ENCODE peak calls at places on chromosomes 1 and 21, in four cellular contexts. O is GM12878, I is WTC11, F is HepG2. P is an unnamed sample.

GRCh38 chr21:36708512-36709029 is 9.7 kb downstream of the SIM2 start:
- DNase-seq in O (no peak), I (no peak), F (no peak), P (no peak)

GRCh38 chr1:113542221-113542701 is 151.9 kb downstream of the MAGI3 start:
- DNase-seq in O (no peak), I (no peak), F (no peak), P (no peak)

GRCh38 chr1:19033926-19034680 is 77.6 kb upstream of the IFFO2 start:
- DNase-seq in O (no peak), I (peak), F (no peak), P (no peak)

GRCh38 chr1:101960164-101960563 is 36.6 kb downstream of the OLFM3 start:
- DNase-seq in O (no peak), I (no peak), F (no peak), P (no peak)

GRCh38 chr1:9873992-9874391 is 36.1 kb downstream of the CTNNBIP1 start:
- DNase-seq in O (no peak), I (no peak), F (no peak), P (no peak)

GRCh38 chr1:89721351-89721750 is 88.4 kb downstream of the LRRC8C start:
- DNase-seq in O (peak), I (no peak), F (no peak), P (no peak)

GRCh38 chr1:184075040-184076029 is 23.8 kb downstream of the TSEN15 start:
- DNase-seq in O (no peak), I (no peak), F (peak), P (peak)

GRCh38 chr1:165152727-165153126 is 203.8 kb downstream of the LMX1A start:
- DNase-seq in O (no peak), I (peak), F (peak), P (no peak)

GRCh38 chr1:109826930-109827349 is 63.2 kb upstream of the EPS8L3 start:
- DNase-seq in O (no peak), I (no peak), F (no peak), P (peak)

GRCh38 chr1:172477216-172477615 is 33.3 kb upstream of the PIGC start:
- DNase-seq in O (no peak), I (no peak), F (no peak), P (no peak)

GRCh38 chr1:38039386-38039933 is 7.1 kb downstream of the POU3F1 start:
- DNase-seq in O (no peak), I (no peak), F (no peak), P (no peak)

GRCh38 chr1:8560611-8561544 is 243.0 kb downstream of the SLC45A1 start:
- DNase-seq in O (no peak), I (no peak), F (peak), P (peak)

GRCh38 chr1:205583461-205584130 is 48.2 kb downstream of the ELK4 start:
- DNase-seq in O (no peak), I (no peak), F (no peak), P (no peak)

GRCh38 chr1:61098906-61099437 is 16.6 kb downstream of the NFIA start:
- DNase-seq in O (no peak), I (no peak), F (no peak), P (no peak)

GRCh38 chr1:161068306-161069200 is 1.1 kb downstream of the ARHGAP30 start:
- DNase-seq in O (peak), I (no peak), F (no peak), P (no peak)

GRCh38 chr1:160309183-160309535 is 24.2 kb upstream of the PEX19 start:
- DNase-seq in O (no peak), I (no peak), F (no peak), P (no peak)

GRCh38 chr1:236795757-236796719 is 946 bp downstream of the MTR start:
- DNase-seq in O (peak), I (no peak), F (peak), P (no peak)
- TF ChIP-seq SP1 in O (no peak), I (no peak), F (no peak), P (no peak)

GRCh38 chr1:206887701-206888100 is 9.5 kb upstream of the IL24 start:
- DNase-seq in O (no peak), I (no peak), F (no peak), P (no peak)
- TF ChIP-seq CREM in O (no peak), I (no peak), F (no peak), P (no peak)

GRCh38 chr21:42062543-42063022 is 8.5 kb upstream of the UMODL1 start:
- DNase-seq in O (peak), I (no peak), F (no peak), P (no peak)
- TF ChIP-seq SP1 in O (no peak), I (no peak), F (no peak), P (no peak)

GRCh38 chr1:233088613-233089012 is 138.2 kb downstream of the NTPCR start:
- DNase-seq in O (no peak), I (no peak), F (no peak), P (no peak)

GRCh38 chr1:233082778-233083550 is 132.6 kb downstream of the NTPCR start:
- DNase-seq in O (no peak), I (no peak), F (no peak), P (no peak)

GRCh38 chr1:233087001-233087881 is 136.8 kb downstream of the NTPCR start:
- DNase-seq in O (no peak), I (no peak), F (no peak), P (no peak)

GRCh38 chr1:233081686-233082085 is 131.3 kb downstream of the NTPCR start:
- DNase-seq in O (no peak), I (no peak), F (no peak), P (no peak)

DNA sequence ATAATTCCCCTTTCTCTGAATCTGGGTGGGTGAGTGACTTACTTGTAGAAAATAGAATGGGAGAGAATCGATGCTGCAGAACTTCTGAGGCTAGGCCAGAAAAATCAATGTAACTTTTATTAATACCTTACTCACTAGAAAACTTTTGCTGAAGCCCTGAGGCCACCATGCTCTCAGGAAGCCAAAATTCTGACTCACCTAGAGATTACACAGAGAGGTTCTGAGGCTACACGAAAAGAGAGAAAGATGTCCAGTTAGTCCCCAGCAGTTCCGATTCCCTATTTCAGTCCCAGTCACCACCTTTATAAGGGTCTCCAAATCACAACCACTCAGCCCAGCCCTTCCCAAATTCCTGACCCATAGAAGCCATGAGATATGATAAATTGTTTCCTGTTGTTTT is 135.2 kb downstream of the NTPCR start:
- DNase-seq in O (no peak), I (no peak), F (no peak), P (no peak)
- TF ChIP-seq CREM in O (no peak), I (no peak), F (no peak), P (no peak)

GRCh38 chr1:20167126-20167525 is 18.8 kb upstream of the UBXN10 start:
- DNase-seq in O (no peak), I (no peak), F (no peak), P (no peak)

GRCh38 chr1:20169932-20170331 is 16.0 kb upstream of the UBXN10 start:
- DNase-seq in O (no peak), I (no peak), F (no peak), P (no peak)

GRCh38 chr1:20174937-20175666 is 10.8 kb upstream of the UBXN10 start:
- DNase-seq in O (no peak), I (no peak), F (no peak), P (no peak)

GRCh38 chr1:20168547-20169491 is 17.1 kb upstream of the UBXN10 start:
- DNase-seq in O (no peak), I (no peak), F (no peak), P (no peak)

DNA sequence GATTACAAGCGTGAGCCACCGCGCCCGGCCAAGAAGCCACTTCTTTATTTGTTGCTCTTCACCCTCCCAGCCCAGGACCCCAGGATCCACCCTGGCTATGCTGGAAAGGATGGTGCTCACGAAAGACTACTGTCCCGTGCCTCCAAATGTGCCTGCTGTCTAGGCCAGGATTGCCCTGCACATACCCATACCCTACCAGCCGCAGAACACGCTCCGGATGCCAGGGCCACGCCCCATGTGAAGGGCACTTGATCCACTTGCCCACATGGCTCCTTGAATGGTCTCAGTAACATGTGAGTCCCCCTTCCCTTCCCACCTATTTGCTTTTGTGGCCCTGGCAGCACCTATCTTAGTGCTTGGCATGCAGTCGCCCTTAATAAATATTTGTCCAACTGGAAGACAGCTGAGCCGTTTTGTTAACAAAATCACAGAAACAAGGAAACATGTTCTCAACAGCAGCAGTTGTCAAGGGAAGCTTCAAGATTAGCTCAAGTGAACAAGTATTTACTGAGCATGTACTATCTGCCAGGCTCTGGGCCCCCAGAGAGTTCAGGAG is 13.8 kb upstream of the UBXN10 start:
- DNase-seq in O (no peak), I (no peak), F (no peak), P (no peak)
- TF ChIP-seq SP1 in O (no peak), I (no peak), F (no peak), P (no peak)

GRCh38 chr1:155103325-155103724 is 24.4 kb upstream of the EFNA1 start:
- DNase-seq in O (no peak), I (no peak), F (peak), P (no peak)

GRCh38 chr1:155104605-155105534 is 22.8 kb upstream of the EFNA1 start:
- DNase-seq in O (no peak), I (no peak), F (no peak), P (peak)

GRCh38 chr1:155093938-155094621 is 15.4 kb downstream of the EFNA3 start:
- DNase-seq in O (no peak), I (no peak), F (peak), P (peak)

GRCh38 chr1:155094622-155094948 is 15.9 kb downstream of the EFNA3 start:
- DNase-seq in O (no peak), I (no peak), F (no peak), P (no peak)

GRCh38 chr1:155099331-155099730 is 20.7 kb downstream of the EFNA3 start:
- DNase-seq in O (no peak), I (no peak), F (no peak), P (no peak)
- TF ChIP-seq CREM in O (no peak), I (no peak), F (no peak), P (no peak)

GRCh38 chr1:29575277-29575676 is 339.0 kb downstream of the PTPRU start:
- DNase-seq in O (no peak), I (no peak), F (no peak), P (no peak)
- TF ChIP-seq SP1 in O (no peak), I (no peak), F (no peak), P (no peak)

GRCh38 chr21:21001591-21002100 is 3.4 kb downstream of the NCAM2 start:
- DNase-seq in O (no peak), I (no peak), F (no peak), P (no peak)

GRCh38 chr21:21002137-21002536 is 3.9 kb downstream of the NCAM2 start:
- DNase-seq in O (no peak), I (no peak), F (no peak), P (no peak)

GRCh38 chr21:20998886-20999285 is 677 bp downstream of the NCAM2 start:
- DNase-seq in O (no peak), I (no peak), F (no peak), P (no peak)

GRCh38 chr21:20999567-21000169 is 1.5 kb downstream of the NCAM2 start:
- DNase-seq in O (no peak), I (peak), F (peak), P (peak)

GRCh38 chr21:21000576-21001175 is 2.5 kb downstream of the NCAM2 start:
- DNase-seq in O (no peak), I (no peak), F (no peak), P (no peak)
- TF ChIP-seq CREM in O (no peak), I (no peak), F (no peak), P (no peak)

GRCh38 chr1:55069280-55069679 is 29.9 kb downstream of the PCSK9 start:
- DNase-seq in O (no peak), I (no peak), F (no peak), P (no peak)
- TF ChIP-seq SP1 in O (no peak), I (no peak), F (no peak), P (no peak)

DNA sequence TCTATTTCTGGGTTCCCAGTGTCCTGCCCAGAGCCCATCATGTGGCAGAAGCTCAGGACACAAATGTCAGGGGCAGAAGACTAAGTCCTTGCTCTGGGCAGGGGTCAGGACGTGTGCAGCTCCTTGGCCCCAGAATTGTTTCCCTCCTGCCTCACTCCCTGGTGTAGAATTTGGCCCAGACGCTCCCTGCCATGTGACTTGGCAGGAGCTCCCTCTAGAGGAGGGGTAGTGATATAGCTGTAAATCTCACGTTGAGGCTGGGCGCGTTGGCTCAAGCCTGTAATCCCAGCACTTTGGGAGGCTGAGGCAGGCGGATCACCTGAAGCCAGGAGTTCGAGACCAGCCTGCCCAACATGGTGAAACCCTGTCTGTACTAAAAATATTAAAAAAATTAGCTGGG is 91.2 kb downstream of the UBIAD1 start:
- DNase-seq in O (no peak), I (peak), F (no peak), P (peak)
- TF ChIP-seq CREM in O (no peak), I (no peak), F (no peak), P (no peak)

P was measured in K562.